ENCODE peak calls at places on chromosomes 3 and 15, in seven cellular contexts. One of them, this sample, is unnamed.

GRCh38 chr3:101695779-101696372 is 9.4 kb upstream of the RPL24 start:
- DNase-seq in stimulated activated CD8-positive, alpha-beta memory T cell treated with anti-CD3 and anti-CD28 coated beads, Interleukin-15, amount 100 ng/mL, for 1 hour: no peak
- DNase-seq in stimulated activated CD4-positive, alpha-beta T cell treated with anti-CD3 and anti-CD28 coated beads, Interleukin-1b, Interleukin-23, amount 100 ng/mL, for 48 hours: no peak
- DNase-seq in T-helper 2 cell: no peak
- DNase-seq in left cardiac atrium: no peak
- DNase-seq in sigmoid colon: no peak
- DNase-seq in cardiac fibroblast: peak
- DNase-seq in this sample: no peak

GRCh38 chr3:71356272-71356671 is 227.3 kb downstream of the FOXP1 start:
- DNase-seq in stimulated activated CD4-positive, alpha-beta T cell treated with anti-CD3 and anti-CD28 coated beads, Interleukin-1b, Interleukin-23, amount 100 ng/mL, for 48 hours: no peak
- DNase-seq in stimulated activated CD8-positive, alpha-beta memory T cell treated with anti-CD3 and anti-CD28 coated beads, Interleukin-15, amount 100 ng/mL, for 1 hour: no peak
- DNase-seq in left cardiac atrium: no peak
- DNase-seq in sigmoid colon: no peak
- DNase-seq in cardiac fibroblast: no peak
- DNase-seq in T-helper 2 cell: no peak
- DNase-seq in this sample: no peak

GRCh38 chr3:149547413-149547812 is 72.9 kb downstream of the TM4SF4 start:
- DNase-seq in stimulated activated CD4-positive, alpha-beta T cell treated with anti-CD3 and anti-CD28 coated beads, Interleukin-1b, Interleukin-23, amount 100 ng/mL, for 48 hours: no peak
- DNase-seq in left cardiac atrium: peak
- DNase-seq in sigmoid colon: peak
- DNase-seq in cardiac fibroblast: peak
- DNase-seq in stimulated activated CD8-positive, alpha-beta memory T cell treated with anti-CD3 and anti-CD28 coated beads, Interleukin-15, amount 100 ng/mL, for 1 hour: no peak
- DNase-seq in T-helper 2 cell: no peak
- DNase-seq in this sample: no peak

GRCh38 chr15:90004671-90005070 is 3.5 kb downstream of the ZNF710 start:
- DNase-seq in T-helper 2 cell: no peak
- DNase-seq in stimulated activated CD4-positive, alpha-beta T cell treated with anti-CD3 and anti-CD28 coated beads, Interleukin-1b, Interleukin-23, amount 100 ng/mL, for 48 hours: peak
- DNase-seq in sigmoid colon: peak
- DNase-seq in left cardiac atrium: peak
- DNase-seq in stimulated activated CD8-positive, alpha-beta memory T cell treated with anti-CD3 and anti-CD28 coated beads, Interleukin-15, amount 100 ng/mL, for 1 hour: no peak
- DNase-seq in cardiac fibroblast: peak
- DNase-seq in this sample: no peak

GRCh38 chr3:116517308-116517707 is 72.0 kb upstream of the LSAMP start:
- DNase-seq in T-helper 2 cell: no peak
- DNase-seq in cardiac fibroblast: peak
- DNase-seq in stimulated activated CD8-positive, alpha-beta memory T cell treated with anti-CD3 and anti-CD28 coated beads, Interleukin-15, amount 100 ng/mL, for 1 hour: no peak
- DNase-seq in sigmoid colon: no peak
- DNase-seq in stimulated activated CD4-positive, alpha-beta T cell treated with anti-CD3 and anti-CD28 coated beads, Interleukin-1b, Interleukin-23, amount 100 ng/mL, for 48 hours: no peak
- DNase-seq in left cardiac atrium: no peak
- DNase-seq in this sample: no peak

GRCh38 chr3:31106204-31106603 is 211.7 kb upstream of the GADL1 start:
- DNase-seq in T-helper 2 cell: no peak
- DNase-seq in cardiac fibroblast: peak
- DNase-seq in stimulated activated CD4-positive, alpha-beta T cell treated with anti-CD3 and anti-CD28 coated beads, Interleukin-1b, Interleukin-23, amount 100 ng/mL, for 48 hours: no peak
- DNase-seq in stimulated activated CD8-positive, alpha-beta memory T cell treated with anti-CD3 and anti-CD28 coated beads, Interleukin-15, amount 100 ng/mL, for 1 hour: no peak
- DNase-seq in left cardiac atrium: no peak
- DNase-seq in sigmoid colon: no peak
- DNase-seq in this sample: no peak

GRCh38 chr3:136901391-136901790 is 39.4 kb downstream of the NCK1 start:
- DNase-seq in stimulated activated CD4-positive, alpha-beta T cell treated with anti-CD3 and anti-CD28 coated beads, Interleukin-1b, Interleukin-23, amount 100 ng/mL, for 48 hours: no peak
- DNase-seq in sigmoid colon: no peak
- DNase-seq in left cardiac atrium: no peak
- DNase-seq in stimulated activated CD8-positive, alpha-beta memory T cell treated with anti-CD3 and anti-CD28 coated beads, Interleukin-15, amount 100 ng/mL, for 1 hour: no peak
- DNase-seq in T-helper 2 cell: no peak
- DNase-seq in cardiac fibroblast: no peak
- DNase-seq in this sample: no peak

GRCh38 chr3:178454714-178455113 is 81.5 kb upstream of the KCNMB2 start:
- DNase-seq in cardiac fibroblast: peak
- DNase-seq in T-helper 2 cell: no peak
- DNase-seq in stimulated activated CD8-positive, alpha-beta memory T cell treated with anti-CD3 and anti-CD28 coated beads, Interleukin-15, amount 100 ng/mL, for 1 hour: no peak
- DNase-seq in sigmoid colon: peak
- DNase-seq in left cardiac atrium: peak
- DNase-seq in stimulated activated CD4-positive, alpha-beta T cell treated with anti-CD3 and anti-CD28 coated beads, Interleukin-1b, Interleukin-23, amount 100 ng/mL, for 48 hours: no peak
- DNase-seq in this sample: no peak

GRCh38 chr3:52481819-52482521 is 13.2 kb upstream of the STAB1 start:
- DNase-seq in sigmoid colon: no peak
- DNase-seq in stimulated activated CD4-positive, alpha-beta T cell treated with anti-CD3 and anti-CD28 coated beads, Interleukin-1b, Interleukin-23, amount 100 ng/mL, for 48 hours: peak
- DNase-seq in cardiac fibroblast: peak
- DNase-seq in left cardiac atrium: peak
- DNase-seq in T-helper 2 cell: no peak
- DNase-seq in stimulated activated CD8-positive, alpha-beta memory T cell treated with anti-CD3 and anti-CD28 coated beads, Interleukin-15, amount 100 ng/mL, for 1 hour: no peak
- DNase-seq in this sample: peak

GRCh38 chr3:173770011-173770410 is 372.5 kb downstream of the NLGN1 start:
- DNase-seq in stimulated activated CD8-positive, alpha-beta memory T cell treated with anti-CD3 and anti-CD28 coated beads, Interleukin-15, amount 100 ng/mL, for 1 hour: no peak
- DNase-seq in cardiac fibroblast: peak
- DNase-seq in stimulated activated CD4-positive, alpha-beta T cell treated with anti-CD3 and anti-CD28 coated beads, Interleukin-1b, Interleukin-23, amount 100 ng/mL, for 48 hours: no peak
- DNase-seq in left cardiac atrium: no peak
- DNase-seq in sigmoid colon: no peak
- DNase-seq in T-helper 2 cell: no peak
- DNase-seq in this sample: no peak

GRCh38 chr15:74504418-74504817 is 36.6 kb upstream of the ARID3B start:
- DNase-seq in sigmoid colon: no peak
- DNase-seq in cardiac fibroblast: no peak
- DNase-seq in T-helper 2 cell: no peak
- DNase-seq in left cardiac atrium: no peak
- DNase-seq in stimulated activated CD8-positive, alpha-beta memory T cell treated with anti-CD3 and anti-CD28 coated beads, Interleukin-15, amount 100 ng/mL, for 1 hour: no peak
- DNase-seq in stimulated activated CD4-positive, alpha-beta T cell treated with anti-CD3 and anti-CD28 coated beads, Interleukin-1b, Interleukin-23, amount 100 ng/mL, for 48 hours: no peak
- DNase-seq in this sample: no peak

GRCh38 chr3:151499198-151499597 is 38.3 kb upstream of the IGSF10 start:
- DNase-seq in cardiac fibroblast: no peak
- DNase-seq in T-helper 2 cell: no peak
- DNase-seq in sigmoid colon: no peak
- DNase-seq in left cardiac atrium: no peak
- DNase-seq in stimulated activated CD8-positive, alpha-beta memory T cell treated with anti-CD3 and anti-CD28 coated beads, Interleukin-15, amount 100 ng/mL, for 1 hour: no peak
- DNase-seq in stimulated activated CD4-positive, alpha-beta T cell treated with anti-CD3 and anti-CD28 coated beads, Interleukin-1b, Interleukin-23, amount 100 ng/mL, for 48 hours: no peak
- DNase-seq in this sample: no peak

GRCh38 chr15:83605595-83605994 is 48.3 kb upstream of the ADAMTSL3 start:
- DNase-seq in sigmoid colon: peak
- DNase-seq in stimulated activated CD4-positive, alpha-beta T cell treated with anti-CD3 and anti-CD28 coated beads, Interleukin-1b, Interleukin-23, amount 100 ng/mL, for 48 hours: no peak
- DNase-seq in stimulated activated CD8-positive, alpha-beta memory T cell treated with anti-CD3 and anti-CD28 coated beads, Interleukin-15, amount 100 ng/mL, for 1 hour: no peak
- DNase-seq in left cardiac atrium: peak
- DNase-seq in cardiac fibroblast: no peak
- DNase-seq in T-helper 2 cell: no peak
- DNase-seq in this sample: no peak

GRCh38 chr3:196193738-196194541 is 17.3 kb downstream of the ZDHHC19 start:
- DNase-seq in stimulated activated CD8-positive, alpha-beta memory T cell treated with anti-CD3 and anti-CD28 coated beads, Interleukin-15, amount 100 ng/mL, for 1 hour: no peak
- DNase-seq in cardiac fibroblast: peak
- DNase-seq in sigmoid colon: no peak
- DNase-seq in T-helper 2 cell: no peak
- DNase-seq in left cardiac atrium: peak
- DNase-seq in stimulated activated CD4-positive, alpha-beta T cell treated with anti-CD3 and anti-CD28 coated beads, Interleukin-1b, Interleukin-23, amount 100 ng/mL, for 48 hours: no peak
- DNase-seq in this sample: no peak

GRCh38 chr15:37764733-37765191 is 169.7 kb upstream of the TMCO5A start:
- DNase-seq in sigmoid colon: no peak
- DNase-seq in T-helper 2 cell: no peak
- DNase-seq in left cardiac atrium: no peak
- DNase-seq in stimulated activated CD8-positive, alpha-beta memory T cell treated with anti-CD3 and anti-CD28 coated beads, Interleukin-15, amount 100 ng/mL, for 1 hour: no peak
- DNase-seq in cardiac fibroblast: peak
- DNase-seq in stimulated activated CD4-positive, alpha-beta T cell treated with anti-CD3 and anti-CD28 coated beads, Interleukin-1b, Interleukin-23, amount 100 ng/mL, for 48 hours: peak
- DNase-seq in this sample: no peak

GRCh38 chr15:51144021-51144532 is 49.4 kb upstream of the TNFAIP8L3 start:
- DNase-seq in left cardiac atrium: no peak
- DNase-seq in cardiac fibroblast: peak
- DNase-seq in stimulated activated CD4-positive, alpha-beta T cell treated with anti-CD3 and anti-CD28 coated beads, Interleukin-1b, Interleukin-23, amount 100 ng/mL, for 48 hours: no peak
- DNase-seq in stimulated activated CD8-positive, alpha-beta memory T cell treated with anti-CD3 and anti-CD28 coated beads, Interleukin-15, amount 100 ng/mL, for 1 hour: no peak
- DNase-seq in sigmoid colon: no peak
- DNase-seq in T-helper 2 cell: no peak
- DNase-seq in this sample: no peak

GRCh38 chr3:141876381-141876890 is at the start of gene ATP1B3:
- DNase-seq in sigmoid colon: peak
- DNase-seq in left cardiac atrium: peak
- DNase-seq in T-helper 2 cell: peak
- DNase-seq in cardiac fibroblast: peak
- DNase-seq in stimulated activated CD8-positive, alpha-beta memory T cell treated with anti-CD3 and anti-CD28 coated beads, Interleukin-15, amount 100 ng/mL, for 1 hour: peak
- DNase-seq in stimulated activated CD4-positive, alpha-beta T cell treated with anti-CD3 and anti-CD28 coated beads, Interleukin-1b, Interleukin-23, amount 100 ng/mL, for 48 hours: peak
- DNase-seq in this sample: peak